ENCODE peak calls at places on chromosomes 11 and 22, in six cellular contexts. X is fibroblast of lung; R is naive thymus-derived CD4-positive, alpha-beta T cell; V is Peyer's patch; U is cardiac muscle cell; N is H1. S is an unnamed sample. For H3K4me1, the result is how much of the 10 kb centered on the place peaks cover.

GRCh38 chr11:74069146-74070046 is 60.5 kb upstream of the UCP3 start:
- DNase-seq in X (peak), R (no peak), V (no peak), U (no peak), N (no peak), S (no peak)

GRCh38 chr11:2768471-2769408 is 68.9 kb upstream of the KCNQ1OT1 start:
- DNase-seq in X (peak), R (no peak), V (peak), U (peak), N (no peak), S (no peak)

GRCh38 chr22:17724678-17725464 is 49.4 kb downstream of the BID start:
- DNase-seq in X (no peak), R (no peak), V (no peak), U (no peak), N (no peak), S (no peak)

GRCh38 chr22:43882122-43882767 is 9.6 kb downstream of the PNPLA5 start:
- DNase-seq in X (no peak), R (no peak), V (no peak), U (no peak), N (no peak), S (no peak)

GRCh38 chr22:42721045-42721434 is 370 bp upstream of the A4GALT start:
- DNase-seq in X (no peak), R (no peak), V (no peak), U (peak), N (no peak), S (no peak)

GRCh38 chr22:26885441-26886261 is 228.3 kb downstream of the MIAT start:
- DNase-seq in X (no peak), R (no peak), V (no peak), U (no peak), N (no peak), S (no peak)

GRCh38 chr11:13074714-13075464 is 65.8 kb downstream of the RASSF10 start:
- DNase-seq in X (no peak), R (no peak), V (no peak), U (no peak), N (no peak), S (no peak)

GRCh38 chr11:12731841-12732336 is 57.7 kb downstream of the TEAD1 start:
- DNase-seq in X (peak), R (no peak), V (no peak), U (peak), N (no peak), S (no peak)

GRCh38 chr11:128472128-128473110 is 114.9 kb downstream of the ETS1 start:
- DNase-seq in X (peak), R (peak), V (no peak), U (peak), N (no peak), S (no peak)

GRCh38 chr22:23781065-23781464 is 5.7 kb upstream of the SMARCB1 start:
- DNase-seq in X (no peak), R (no peak), V (no peak), U (no peak), N (no peak), S (no peak)

GRCh38 chr22:46292727-46293126 is 3.9 kb upstream of the GTSE1 start:
- DNase-seq in X (no peak), R (no peak), V (peak), U (no peak), N (no peak), S (no peak)

GRCh38 chr22:44440224-44441160 is 57.5 kb downstream of the RTL6 start:
- DNase-seq in X (no peak), R (no peak), V (peak), U (no peak), N (no peak), S (no peak)

GRCh38 chr11:62996271-62996670 is 11.5 kb upstream of the SLC22A6 start:
- DNase-seq in X (no peak), R (no peak), V (no peak), U (no peak), N (no peak), S (no peak)

GRCh38 chr11:34837246-34837856 is 78.8 kb downstream of the APIP start:
- DNase-seq in X (no peak), R (no peak), V (no peak), U (no peak), N (no peak), S (no peak)

GRCh38 chr11:83156150-83156995 is 558 bp upstream of the PCF11 start:
- DNase-seq in X (peak), R (peak), V (peak), U (peak), N (peak), S (peak)

GRCh38 chr11:116170526-116171120 is 602.2 kb downstream of the BUD13 start:
- DNase-seq in X (no peak), R (no peak), V (no peak), U (no peak), N (no peak), S (no peak)

GRCh38 chr11:115886111-115886733 is 382.0 kb upstream of the CADM1 start:
- DNase-seq in X (no peak), R (no peak), V (no peak), U (no peak), N (no peak), S (no peak)

GRCh38 chr11:118275184-118275583 is 11.1 kb upstream of the MPZL2 start:
- DNase-seq in X (peak), R (no peak), V (no peak), U (peak), N (no peak), S (no peak)

GRCh38 chr22:24950272-24950902 is 2.1 kb upstream of the KIAA1671 start:
- DNase-seq in X (peak), R (no peak), V (no peak), U (peak), N (peak), S (no peak)

GRCh38 chr11:95853862-95854261 is 63.6 kb downstream of the CEP57 start:
- DNase-seq in X (no peak), R (no peak), V (no peak), U (no peak), N (no peak), S (no peak)
- H3K4me1 ChIP-seq in X (under half), R (under half), V (under half), U (under half), N (under half), S (under half)

DNA sequence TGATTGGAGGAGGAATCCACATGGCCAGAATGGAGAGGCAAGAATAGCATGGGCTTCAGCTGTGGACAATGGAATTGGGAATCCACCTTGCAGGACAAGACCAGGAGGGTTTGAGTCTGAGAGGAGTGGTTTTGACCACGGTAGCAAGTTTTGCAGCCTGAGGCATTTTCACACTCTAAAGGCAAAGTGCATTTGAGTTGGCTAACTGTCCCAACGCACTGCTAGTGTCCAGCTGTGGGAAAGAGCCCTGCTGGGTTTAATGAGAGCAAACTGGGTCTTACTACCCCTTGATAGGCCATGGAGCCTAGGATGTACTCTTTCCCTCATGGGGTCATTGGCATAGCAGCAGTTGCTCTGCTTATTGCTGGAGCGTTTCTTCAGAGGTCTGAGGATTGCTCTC is at the start of gene OR5B2:
- DNase-seq in X (no peak), R (no peak), V (no peak), U (no peak), N (no peak), S (no peak)
- H3K4me1 ChIP-seq in X (under half), R (under half), V (under half), U (under half), N (under half), S (under half)

DNA sequence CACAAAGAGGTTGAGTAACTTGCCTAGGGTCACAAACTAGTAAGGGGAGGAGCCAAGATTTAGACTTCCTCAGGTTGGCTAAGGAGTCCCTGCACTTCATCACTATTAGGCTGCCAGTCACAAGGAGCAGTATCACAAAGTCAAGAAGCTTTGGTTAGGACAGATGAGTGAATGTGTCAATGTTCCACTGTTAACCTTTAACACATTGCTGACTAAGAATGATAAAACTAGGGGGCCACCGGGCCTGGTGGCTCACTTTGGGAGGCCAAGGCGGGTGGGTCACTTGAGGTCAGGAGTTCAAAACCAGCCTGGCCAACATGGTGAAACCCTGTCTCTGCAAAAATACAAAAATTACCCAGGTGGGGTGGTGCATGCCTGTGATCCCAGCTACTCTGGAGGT is 32.0 kb downstream of the TMEM123 start:
- DNase-seq in X (no peak), R (no peak), V (no peak), U (no peak), N (no peak), S (no peak)
- H3K4me1 ChIP-seq in X (under half), R (under half), V (under half), U (under half), N (under half), S (under half)

GRCh38 chr11:57674251-57674650 is 6.3 kb downstream of the ZDHHC5 start:
- DNase-seq in X (no peak), R (no peak), V (no peak), U (no peak), N (no peak), S (no peak)
- H3K4me1 ChIP-seq in X (under half), R (under half), V (under half), U (under half), N (under half), S (under half)

GRCh38 chr11:61709572-61709971 is 29.4 kb downstream of the DAGLA start:
- DNase-seq in X (no peak), R (no peak), V (no peak), U (no peak), N (no peak), S (no peak)
- H3K4me1 ChIP-seq in X (under half), R (under half), V (under half), U (under half), N (under half), S (under half)

DNA sequence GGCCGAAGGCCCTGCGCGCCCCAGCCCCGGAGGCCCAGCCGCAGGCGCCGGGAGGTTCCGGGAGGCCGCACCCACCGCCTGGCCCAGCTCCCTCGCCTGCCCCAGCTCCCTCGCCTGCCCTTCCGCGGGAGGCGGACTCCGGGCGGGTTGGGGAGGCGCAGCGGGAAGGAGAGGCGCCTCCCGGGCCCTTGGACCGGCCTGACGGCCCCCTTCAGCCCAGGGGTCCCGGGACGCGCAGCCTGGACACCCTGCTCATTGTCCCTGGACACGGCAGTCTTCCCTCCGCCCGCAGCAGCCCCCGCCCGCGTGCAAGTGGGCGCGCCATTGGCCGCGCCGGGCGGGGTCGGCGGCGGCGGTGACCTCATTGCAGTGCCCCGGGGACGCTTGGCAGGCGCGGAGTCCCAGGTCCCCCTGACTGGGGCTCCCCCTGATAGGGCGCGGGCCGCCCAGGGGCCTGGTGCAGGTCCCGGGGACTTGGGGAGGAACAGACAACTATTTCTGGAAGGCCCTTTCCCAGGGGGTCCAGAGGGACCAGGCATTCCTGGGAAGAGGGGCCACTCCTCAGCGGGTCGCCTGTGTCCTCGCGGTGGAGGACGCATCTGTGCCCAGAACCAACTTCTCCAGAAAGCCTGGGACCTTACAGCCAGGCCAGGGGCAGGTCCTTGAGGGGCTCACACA is 501 bp downstream of the CD151 start:
- DNase-seq in X (no peak), R (no peak), V (no peak), U (peak), N (no peak), S (peak)
- H3K4me1 ChIP-seq in X (under half), R (under half), V (under half), U (under half), N (under half), S (under half)

GRCh38 chr11:66619080-66619554 is 2.7 kb downstream of the RBM14 start:
- DNase-seq in X (peak), R (peak), V (no peak), U (peak), N (no peak), S (no peak)
- H3K4me1 ChIP-seq in X (under half), R (under half), V (under half), U (under half), N (under half), S (half or more)

GRCh38 chr11:77421041-77421723 is 52.7 kb downstream of the PAK1 start:
- DNase-seq in X (no peak), R (no peak), V (no peak), U (no peak), N (no peak), S (no peak)

GRCh38 chr11:77422690-77423089 is 51.2 kb downstream of the PAK1 start:
- DNase-seq in X (no peak), R (no peak), V (no peak), U (no peak), N (no peak), S (no peak)

GRCh38 chr11:77428598-77428997 is 45.3 kb downstream of the PAK1 start:
- DNase-seq in X (no peak), R (no peak), V (no peak), U (no peak), N (no peak), S (no peak)

GRCh38 chr11:77423624-77424023 is 50.3 kb downstream of the PAK1 start:
- DNase-seq in X (no peak), R (no peak), V (no peak), U (no peak), N (no peak), S (no peak)

GRCh38 chr11:77424639-77425038 is 49.3 kb downstream of the PAK1 start:
- DNase-seq in X (no peak), R (no peak), V (no peak), U (no peak), N (no peak), S (no peak)
- H3K4me1 ChIP-seq in X (under half), R (under half), V (under half), U (under half), N (under half), S (under half)